ENCODE peak calls at places on chromosomes 1 and 21, in seven cellular contexts. X is cardiac muscle cell; B is stimulated activated CD8-positive, alpha-beta memory T cell treated with anti-CD3 and anti-CD28 coated beads, Interleukin-12 subunit alpha, Interleukin-12 subunit beta, amount 100 ng/mL, for 1 hour; L is ELR; K is NCI-H146; R is upper lobe of right lung; I is SK-N-MC. G is an unnamed sample.

GRCh38 chr1:91828007-91828321 is 58.0 kb downstream of the TGFBR3 start:
- DNase-seq in B (no peak), I (no peak), R (no peak), L (no peak), X (no peak), K (no peak), G (no peak)

GRCh38 chr21:15291621-15292266 is 226.9 kb upstream of the NRIP1 start:
- DNase-seq in B (no peak), K (no peak), R (no peak), I (no peak), X (no peak), L (no peak), G (no peak)

GRCh38 chr1:169886422-169886821 is 7.3 kb downstream of the SCYL3 start:
- DNase-seq in K (no peak), B (no peak), I (no peak), X (no peak), L (no peak), R (no peak), G (no peak)

GRCh38 chr1:121515235-121515634 is 330.5 kb downstream of the SRGAP2C start:
- DNase-seq in B (no peak), X (no peak), R (no peak), I (no peak), K (no peak), L (no peak), G (no peak)

GRCh38 chr21:44911384-44912157 is 9.1 kb downstream of the ITGB2 start:
- DNase-seq in X (no peak), R (peak; percentile 88), L (no peak), I (no peak), B (peak; percentile 33), K (no peak), G (no peak)

GRCh38 chr1:66729130-66729922 is 22.9 kb upstream of the DYNLT5 start:
- DNase-seq in L (peak; percentile 10), K (no peak), R (no peak), I (no peak), B (no peak), X (peak; percentile 25), G (no peak)

GRCh38 chr1:30258876-30259275 is 464.5 kb downstream of the MATN1 start:
- DNase-seq in K (no peak), X (no peak), R (no peak), B (no peak), L (no peak), I (peak; percentile 85), G (no peak)

GRCh38 chr1:202959276-202959620 is 1.1 kb upstream of the ADIPOR1 start:
- DNase-seq in R (no peak), I (no peak), K (no peak), X (no peak), B (no peak), L (peak; percentile 77), G (no peak)

GRCh38 chr1:89527256-89527655 is 2.6 kb downstream of the LRRC8B start:
- DNase-seq in K (no peak), I (no peak), X (no peak), R (no peak), B (no peak), L (no peak), G (no peak)

GRCh38 chr1:108028841-108029401 is 63.9 kb upstream of the VAV3 start:
- DNase-seq in K (no peak), I (no peak), R (no peak), B (no peak), L (no peak), X (no peak), G (no peak)

GRCh38 chr1:64268653-64269557 is 65.5 kb downstream of the UBE2U start:
- DNase-seq in K (peak; percentile 80), X (peak; percentile 91), L (peak; percentile 83), I (peak; percentile 96), B (peak; percentile 49), R (no peak), G (peak; percentile 52)

GRCh38 chr1:211328084-211328694 is 1.6 kb downstream of the TRAF5 start:
- DNase-seq in X (no peak), R (no peak), L (no peak), B (no peak), I (no peak), K (peak; percentile 16), G (no peak)

GRCh38 chr21:17679002-17679600 is 66.4 kb upstream of the BTG3 start:
- DNase-seq in R (no peak), K (peak; percentile 33), L (peak; percentile 62), B (no peak), I (peak; percentile 40), X (peak; percentile 79), G (peak; percentile 79)

GRCh38 chr1:93033029-93033428 is 46.1 kb upstream of the MTF2 start:
- DNase-seq in B (no peak), L (no peak), I (no peak), R (no peak), K (no peak), X (peak; percentile 61), G (no peak)

GRCh38 chr21:36909901-36910561 is 56.4 kb downstream of the HLCS start:
- DNase-seq in I (peak; percentile 55), K (no peak), B (no peak), R (no peak), X (peak; percentile 97), L (peak; percentile 98), G (no peak)

GRCh38 chr1:52978045-52978444 is 51.0 kb downstream of the SCP2 start:
- DNase-seq in B (no peak), K (no peak), R (no peak), L (no peak), X (no peak), I (no peak), G (no peak)

GRCh38 chr1:239739919-239740318 is 351.8 kb upstream of the FMN2 start:
- DNase-seq in R (no peak), B (no peak), L (no peak), I (no peak), K (no peak), X (no peak), G (no peak)

GRCh38 chr1:6783221-6783620 is 2.0 kb upstream of the CAMTA1 start:
- DNase-seq in R (no peak), X (no peak), L (no peak), K (no peak), B (no peak), I (no peak), G (no peak)

GRCh38 chr1:53470155-53470554 is 11.0 kb downstream of the DMRTB1 start:
- DNase-seq in X (peak; percentile 92), K (peak; percentile 64), B (no peak), R (peak; percentile 78), L (peak; percentile 29), I (no peak), G (peak; percentile 22)

GRCh38 chr1:54609301-54609921 is 13.9 kb downstream of the FAM151A start:
- DNase-seq in I (no peak), B (no peak), R (no peak), L (no peak), X (no peak), K (no peak), G (no peak)

GRCh38 chr1:236492378-236492777 is 31.4 kb upstream of the LGALS8 start:
- DNase-seq in R (no peak), L (no peak), X (no peak), K (no peak), I (no peak), B (no peak), G (no peak)

GRCh38 chr1:98051065-98051675 is 130.3 kb upstream of the DPYD start:
- DNase-seq in X (peak; percentile 86), K (peak; percentile 54), I (peak; percentile 73), R (no peak), B (peak; percentile 56), L (peak; percentile 85), G (peak; percentile 71)

GRCh38 chr1:10794724-10795304 is 1.6 kb downstream of the CASZ1 start:
- DNase-seq in B (no peak), X (no peak), K (peak; percentile 12), L (peak; percentile 17), I (no peak), R (no peak), G (no peak)

GRCh38 chr1:48688102-48688760 is 88.5 kb downstream of the BEND5 start:
- DNase-seq in L (no peak), R (no peak), I (no peak), X (no peak), B (no peak), K (no peak), G (no peak)

GRCh38 chr1:1176931-1177330 is 3.3 kb downstream of the TTLL10 start:
- DNase-seq in R (no peak), L (no peak), X (no peak), B (no peak), K (no peak), I (no peak), G (no peak)

GRCh38 chr1:88655685-88656299 is 28.3 kb upstream of the PKN2 start:
- DNase-seq in I (no peak), L (peak; percentile 49), X (peak; percentile 47), B (no peak), R (no peak), K (peak; percentile 1), G (no peak)

GRCh38 chr1:154104433-154105082 is 50.3 kb downstream of the NUP210L start:
- DNase-seq in X (no peak), B (no peak), I (no peak), L (no peak), R (no peak), K (no peak), G (no peak)

GRCh38 chr1:233010164-233010563 is 59.8 kb downstream of the NTPCR start:
- DNase-seq in B (no peak), I (no peak), L (peak; percentile 33), R (no peak), K (no peak), X (no peak), G (no peak)

GRCh38 chr1:72063364-72063763 is 219.0 kb downstream of the NEGR1 start:
- DNase-seq in K (no peak), L (peak; percentile 11), I (no peak), B (no peak), X (no peak), R (no peak), G (no peak)

GRCh38 chr1:156691665-156692408 is 13.5 kb downstream of the CRABP2 start:
- DNase-seq in R (peak; percentile 75), I (no peak), K (no peak), L (peak; percentile 68), X (no peak), B (no peak), G (no peak)

GRCh38 chr1:156126043-156126700 is 11.7 kb downstream of the LMNA start:
- DNase-seq in B (no peak), R (peak; percentile 92), X (peak; percentile 98), L (peak; percentile 98), K (no peak), I (no peak), G (no peak)

GRCh38 chr1:53557830-53558784 is 98.9 kb downstream of the DMRTB1 start:
- DNase-seq in L (no peak), I (no peak), B (no peak), R (peak; percentile 45), K (no peak), X (no peak), G (no peak)